ENCODE peak calls at places on chromosomes 1 and 21, in six cellular contexts. P, I, M, S, C and X are unnamed samples.

GRCh38 chr1:150065184-150065871 is 2.2 kb upstream of the VPS45 start:
- DNase-seq in P (peak; percentile 63), I (no peak), M (peak; percentile 48), S (no peak), C (no peak), X (no peak)

GRCh38 chr21:14737922-14738321 is 191.8 kb upstream of the SAMSN1 start:
- DNase-seq in P (peak; percentile 59), I (peak; percentile 63), M (peak; percentile 71), S (peak; percentile 74), C (peak; percentile 52), X (no peak)

GRCh38 chr1:10265936-10266335 is 55.6 kb downstream of the KIF1B start:
- DNase-seq in P (peak; percentile 63), I (no peak), M (no peak), S (no peak), C (no peak), X (no peak)

GRCh38 chr1:46275030-46275337 is 27.4 kb downstream of the RAD54L start:
- DNase-seq in P (no peak), I (no peak), M (no peak), S (no peak), C (no peak), X (no peak)

GRCh38 chr1:107138166-107138565 is 2.7 kb upstream of the NTNG1 start:
- DNase-seq in P (peak; percentile 79), I (no peak), M (no peak), S (no peak), C (no peak), X (no peak)

GRCh38 chr1:115596080-115596795 is 45.5 kb upstream of the VANGL1 start:
- DNase-seq in P (peak; percentile 27), I (no peak), M (peak; percentile 42), S (no peak), C (peak; percentile 80), X (peak; percentile 31)

GRCh38 chr1:183195146-183195571 is 9.1 kb downstream of the LAMC2 start:
- DNase-seq in P (peak; percentile 81), I (peak; percentile 42), M (no peak), S (peak; percentile 81), C (peak; percentile 49), X (no peak)

GRCh38 chr1:90083995-90084394 is 89.1 kb downstream of the ZNF326 start:
- DNase-seq in P (no peak), I (no peak), M (no peak), S (no peak), C (no peak), X (no peak)

GRCh38 chr1:4173731-4174130 is 273.7 kb upstream of the C1orf174 start:
- DNase-seq in P (no peak), I (no peak), M (no peak), S (no peak), C (no peak), X (no peak)

GRCh38 chr1:21126324-21126723 is 50.4 kb downstream of the EIF4G3 start:
- DNase-seq in P (peak; percentile 7), I (no peak), M (no peak), S (no peak), C (no peak), X (no peak)

GRCh38 chr1:84997667-84998600 is 1.0 kb upstream of the MCOLN2 start:
- DNase-seq in P (peak; percentile 20), I (no peak), M (peak; percentile 16), S (no peak), C (no peak), X (no peak)

GRCh38 chr1:97379387-97380075 is 541.3 kb downstream of the DPYD start:
- DNase-seq in P (peak; percentile 42), I (no peak), M (peak; percentile 94), S (no peak), C (no peak), X (peak; percentile 68)

GRCh38 chr1:157969693-157970485 is 23.6 kb upstream of the KIRREL1 start:
- DNase-seq in P (peak; percentile 91), I (peak; percentile 72), M (peak; percentile 94), S (peak; percentile 55), C (peak; percentile 84), X (no peak)

GRCh38 chr1:218380125-218380977 is 35.2 kb downstream of the TGFB2 start:
- DNase-seq in P (peak; percentile 85), I (peak; percentile 96), M (peak; percentile 73), S (no peak), C (peak; percentile 57), X (no peak)

GRCh38 chr1:5822266-5822665 is 170.0 kb downstream of the NPHP4 start:
- DNase-seq in P (no peak), I (no peak), M (no peak), S (no peak), C (no peak), X (no peak)

GRCh38 chr1:36586146-36586545 is 103.4 kb upstream of the CSF3R start:
- DNase-seq in P (no peak), I (no peak), M (no peak), S (no peak), C (no peak), X (no peak)

GRCh38 chr1:185369786-185370185 is 52.7 kb upstream of the IVNS1ABP start:
- DNase-seq in P (peak; percentile 78), I (no peak), M (peak; percentile 70), S (no peak), C (no peak), X (no peak)

GRCh38 chr1:241636291-241636690 is 3.9 kb downstream of the CHML start:
- DNase-seq in P (no peak), I (no peak), M (no peak), S (no peak), C (no peak), X (no peak)

DNA sequence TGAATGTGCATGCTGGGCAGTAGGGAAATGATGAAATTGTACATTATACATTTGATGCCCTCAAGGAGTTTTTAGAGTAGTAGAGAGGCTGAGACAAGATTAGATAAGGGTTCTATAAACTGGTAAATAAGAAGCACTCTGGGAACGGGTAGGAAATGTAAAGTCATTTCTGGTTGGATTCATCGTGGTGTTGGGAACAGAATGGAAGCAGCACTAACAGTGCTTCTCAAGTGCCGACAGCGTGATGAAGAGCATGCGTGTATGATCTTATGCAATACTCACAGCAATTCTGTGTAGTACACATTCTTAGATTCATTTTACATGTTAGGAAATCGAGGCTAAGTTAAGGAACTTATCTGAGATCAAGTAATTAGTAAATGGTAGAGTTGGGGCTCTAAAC is 45.9 kb downstream of the GPR88 start:
- DNase-seq in P (no peak), I (no peak), M (no peak), S (no peak), C (no peak), X (no peak)
- H3K4me3 ChIP-seq in P (no peak overlapping the region), I (no peak overlapping the region), M (no peak overlapping the region), S (no peak overlapping the region), C (no peak overlapping the region), X (no peak overlapping the region)

GRCh38 chr1:228393268-228393699 is 13.4 kb downstream of the TRIM11 start:
- DNase-seq in P (peak; percentile 55), I (peak; percentile 56), M (peak; percentile 76), S (no peak), C (peak; percentile 74), X (peak; percentile 37)
- TF ChIP-seq CTCF in P (peak; percentile 69), I (peak; percentile 43), M (peak; percentile 61), S (peak; percentile 20), C (peak; percentile 79), X (peak; percentile 75)

DNA sequence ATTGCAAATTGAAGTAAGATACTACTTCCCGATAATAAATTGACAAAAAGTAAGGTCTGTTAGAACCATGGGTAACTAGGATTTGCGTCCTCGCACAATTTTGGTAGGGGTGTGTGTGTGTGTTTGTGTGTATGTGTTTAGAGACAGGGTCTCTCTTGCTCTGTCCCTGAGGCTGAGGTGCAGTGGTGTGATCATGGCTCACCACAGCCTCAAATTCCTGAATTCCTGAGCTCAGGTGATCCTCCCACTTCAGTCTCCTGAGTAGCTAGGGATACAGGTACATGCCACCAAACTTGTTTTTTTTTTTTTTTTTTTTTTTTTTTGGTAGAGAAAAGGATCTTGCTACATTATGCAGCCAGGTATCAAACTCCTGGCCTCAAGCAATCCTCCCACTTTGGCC is 209.2 kb upstream of the ESRRG start:
- DNase-seq in P (no peak), I (no peak), M (no peak), S (no peak), C (no peak), X (no peak)
- H3K4me3 ChIP-seq in P (no peak overlapping the region), I (no peak overlapping the region), M (no peak overlapping the region), S (no peak overlapping the region), C (no peak overlapping the region), X (no peak overlapping the region)

DNA sequence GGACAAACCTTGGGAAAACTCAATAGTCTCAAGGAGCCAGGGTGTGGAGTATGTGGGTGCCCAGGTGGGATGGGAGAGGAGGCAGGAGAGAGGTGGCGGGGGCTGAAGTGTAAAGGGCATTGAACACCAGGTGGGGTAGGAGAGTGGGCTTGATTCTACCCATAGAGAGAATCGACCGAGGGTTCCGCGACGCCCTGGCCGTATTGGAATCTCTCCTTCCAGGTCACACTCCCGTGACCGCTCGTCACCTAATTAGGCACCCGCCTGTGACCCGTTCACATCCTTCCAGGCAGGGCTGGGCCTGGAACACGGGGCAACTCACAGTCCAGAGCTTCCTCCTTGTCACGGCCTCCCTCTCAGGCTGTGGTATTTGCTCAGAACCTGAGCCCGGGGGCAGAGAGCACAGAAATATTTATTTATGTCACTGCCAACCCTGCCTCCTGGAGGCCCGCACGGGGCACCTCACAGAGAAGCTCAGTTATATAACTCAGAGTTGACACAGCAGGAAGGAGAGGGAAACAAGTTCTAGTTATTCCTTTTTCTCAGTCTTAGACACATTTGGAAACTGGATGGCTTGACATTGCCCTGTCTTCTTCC is 12.0 kb downstream of the NCMAP start:
- DNase-seq in P (peak; percentile 55), I (peak; percentile 73), M (no peak), S (no peak), C (no peak), X (no peak)
- TF ChIP-seq CTCF in P (peak; percentile 20), I (no peak), M (no peak), S (no peak), C (no peak), X (no peak)

GRCh38 chr1:98398092-98398491 is 263.4 kb upstream of the SNX7 start:
- DNase-seq in P (no peak), I (no peak), M (no peak), S (no peak), C (no peak), X (no peak)
- H3K4me3 ChIP-seq in P (no peak overlapping the region), I (no peak overlapping the region), M (no peak overlapping the region), S (no peak overlapping the region), C (no peak overlapping the region), X (no peak overlapping the region)

GRCh38 chr1:58941471-58942289 is 157.8 kb upstream of the JUN start:
- DNase-seq in P (no peak), I (no peak), M (no peak), S (peak; percentile 84), C (no peak), X (no peak)

GRCh38 chr1:58946390-58946789 is 162.5 kb upstream of the JUN start:
- DNase-seq in P (no peak), I (no peak), M (no peak), S (no peak), C (no peak), X (no peak)

GRCh38 chr1:58942759-58943191 is 158.9 kb upstream of the JUN start:
- DNase-seq in P (peak; percentile 46), I (no peak), M (no peak), S (no peak), C (no peak), X (no peak)

GRCh38 chr1:58943776-58944175 is 159.9 kb upstream of the JUN start:
- DNase-seq in P (peak; percentile 41), I (no peak), M (no peak), S (no peak), C (no peak), X (no peak)

DNA sequence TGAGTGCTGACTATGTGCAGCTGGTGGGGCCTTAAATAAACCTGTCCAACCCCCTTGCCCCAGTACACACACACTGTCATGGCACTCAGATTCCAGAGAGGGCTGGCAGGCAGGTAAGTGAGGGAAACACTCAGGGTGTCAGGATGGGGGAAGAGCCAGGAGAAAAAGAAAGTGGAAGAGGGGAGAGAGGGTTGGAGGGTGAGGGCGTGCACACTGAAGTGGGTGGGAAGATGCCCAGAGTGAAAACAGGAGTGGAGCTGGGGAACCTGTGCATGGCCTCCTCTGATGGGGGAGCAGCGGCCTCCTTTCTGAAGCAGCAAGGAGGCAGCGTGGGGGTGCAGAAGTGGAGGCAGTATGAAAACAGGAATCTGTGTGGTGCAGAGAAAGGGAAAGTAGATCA is 160.6 kb upstream of the JUN start:
- DNase-seq in P (no peak), I (no peak), M (no peak), S (no peak), C (no peak), X (no peak)
- TF ChIP-seq CTCF in P (no peak), I (no peak), M (no peak), S (no peak), C (no peak), X (no peak)